ENCODE peak calls at places on chromosomes 6 and 20, in ten cellular contexts. E is stomach, Y is A549, J is IMR-90, L is Peyer's patch, M is breast epithelium, D is HepG2, P is adrenal gland, T is heart left ventricle, I is GM12878. S is an unnamed sample. For H3K4me1, the result is how much of the 10 kb centered on the place peaks cover.

GRCh38 chr6:160462551-160463109 is 114.5 kb downstream of the SLC22A3 start:
- DNase-seq in I (peak), P (no peak), J (peak), M (no peak), L (peak), E (no peak), T (no peak), Y (no peak), D (no peak), S (no peak)

GRCh38 chr6:157891544-157892362 is 68.7 kb downstream of the SNX9 start:
- DNase-seq in L (no peak), P (no peak), I (no peak), T (no peak), M (no peak), J (no peak), E (no peak), Y (no peak), D (no peak), S (no peak)

GRCh38 chr6:36873612-36874011 is 991 bp downstream of the PPIL1 start:
- DNase-seq in E (no peak), J (no peak), Y (peak), T (no peak), I (no peak), M (no peak), L (no peak), P (no peak), D (peak), S (no peak)

GRCh38 chr6:35686873-35687557 is 1.7 kb downstream of the FKBP5 start:
- DNase-seq in J (no peak), T (no peak), P (no peak), D (no peak), L (no peak), I (no peak), E (no peak), M (no peak), Y (no peak), S (no peak)

GRCh38 chr6:52399511-52400315 is 20.4 kb upstream of the EFHC1 start:
- DNase-seq in L (peak), T (no peak), I (no peak), Y (no peak), E (no peak), D (peak), M (no peak), J (peak), P (peak), S (no peak)

GRCh38 chr20:53216856-53217576 is 244.9 kb downstream of the TSHZ2 start:
- DNase-seq in E (peak), Y (peak), J (no peak), T (peak), M (peak), L (peak), I (no peak), D (peak), P (peak), S (peak)

GRCh38 chr6:42690872-42691271 is 31.5 kb downstream of the PRPH2 start:
- DNase-seq in E (no peak), I (no peak), M (no peak), T (no peak), Y (no peak), P (no peak), L (no peak), J (no peak), D (no peak), S (no peak)

GRCh38 chr6:75830959-75831885 is 82.2 kb downstream of the MYO6 start:
- DNase-seq in D (no peak), P (no peak), L (no peak), E (no peak), Y (no peak), I (peak), M (no peak), T (no peak), J (peak), S (no peak)

GRCh38 chr6:150690681-150691080 is 91.0 kb downstream of the PLEKHG1 start:
- DNase-seq in J (no peak), T (no peak), L (no peak), E (no peak), I (no peak), Y (no peak), P (no peak), M (no peak), D (no peak), S (no peak)

GRCh38 chr6:125714431-125715090 is 34.9 kb upstream of the HEY2 start:
- DNase-seq in P (no peak), I (peak), Y (no peak), E (no peak), M (no peak), D (no peak), L (no peak), J (no peak), T (no peak), S (no peak)

GRCh38 chr20:54199283-54199682 is 8.6 kb upstream of the PFDN4 start:
- DNase-seq in I (no peak), E (no peak), P (no peak), J (no peak), T (no peak), D (no peak), Y (no peak), L (no peak), M (no peak), S (no peak)

GRCh38 chr6:138847884-138848283 is 52.0 kb downstream of the ECT2L start:
- DNase-seq in L (no peak), T (no peak), J (peak), E (no peak), Y (no peak), I (no peak), M (no peak), D (no peak), P (no peak), S (no peak)

GRCh38 chr6:109299695-109300564 is 82.3 kb downstream of the CD164 start:
- DNase-seq in I (no peak), M (no peak), E (peak), D (no peak), L (no peak), J (no peak), Y (no peak), P (no peak), T (peak), S (no peak)

GRCh38 chr6:42210551-42210950 is 7.1 kb downstream of the MRPS10 start:
- DNase-seq in M (no peak), I (no peak), E (no peak), D (no peak), P (no peak), Y (no peak), J (no peak), T (no peak), L (no peak), S (no peak)

GRCh38 chr6:16540804-16541752 is 220.2 kb downstream of the ATXN1 start:
- DNase-seq in J (no peak), P (peak), I (no peak), Y (no peak), D (no peak), M (no peak), T (no peak), L (no peak), E (no peak), S (no peak)

GRCh38 chr6:136709429-136709828 is 82.8 kb downstream of the MAP3K5 start:
- DNase-seq in J (no peak), L (no peak), D (no peak), I (no peak), T (no peak), M (no peak), P (no peak), Y (no peak), E (no peak), S (no peak)

GRCh38 chr6:26457407-26457795 is 354 bp upstream of the BTN2A1 start:
- DNase-seq in Y (peak), P (peak), J (no peak), L (no peak), E (no peak), I (no peak), M (no peak), D (no peak), T (peak), S (no peak)

GRCh38 chr6:36713846-36714245 is 16.2 kb downstream of the RAB44 start:
- DNase-seq in J (no peak), L (no peak), E (no peak), I (no peak), M (no peak), Y (no peak), D (no peak), T (no peak), P (no peak), S (peak)

GRCh38 chr6:143973097-143973979 is 34.7 kb downstream of the PLAGL1 start:
- DNase-seq in T (no peak), E (no peak), D (peak), Y (no peak), L (no peak), M (no peak), I (no peak), P (no peak), J (no peak), S (no peak)

GRCh38 chr20:36885355-36885754 is 9.4 kb downstream of the TLDC2 start:
- DNase-seq in T (no peak), J (no peak), P (no peak), L (no peak), E (no peak), D (no peak), Y (peak), I (no peak), M (no peak), S (no peak)

GRCh38 chr6:161415302-161415855 is 141.5 kb upstream of the AGPAT4 start:
- DNase-seq in M (no peak), D (no peak), P (no peak), T (no peak), Y (no peak), I (no peak), L (no peak), E (no peak), J (no peak), S (peak)

GRCh38 chr6:15389759-15390723 is 144.2 kb downstream of the JARID2 start:
- DNase-seq in L (no peak), M (no peak), E (no peak), D (peak), T (no peak), I (peak), J (peak), Y (peak), P (no peak), S (no peak)

GRCh38 chr6:2921520-2922115 is 18.5 kb upstream of the SERPINB9 start:
- DNase-seq in M (no peak), Y (no peak), D (no peak), P (no peak), L (peak), T (no peak), I (no peak), E (peak), J (no peak), S (no peak)

GRCh38 chr6:131954775-131955107 is 3.6 kb upstream of the CCN2 start:
- DNase-seq in I (no peak), L (peak), J (peak), E (peak), D (peak), T (peak), P (peak), Y (peak), M (peak), S (no peak)

GRCh38 chr6:160240691-160241084 is 17.9 kb downstream of the SLC22A2 start:
- DNase-seq in I (no peak), P (no peak), T (no peak), J (no peak), Y (no peak), L (no peak), D (no peak), M (no peak), E (no peak), S (no peak)

GRCh38 chr6:157339432-157339831 is 16.1 kb upstream of the TMEM242 start:
- DNase-seq in L (no peak), T (no peak), P (no peak), Y (no peak), D (no peak), E (no peak), M (no peak), J (no peak), I (no peak), S (no peak)

GRCh38 chr6:112802154-112802553 is 455.0 kb downstream of the RFPL4B start:
- DNase-seq in I (no peak), T (no peak), Y (no peak), L (no peak), J (peak), M (no peak), D (no peak), E (no peak), P (no peak), S (no peak)

GRCh38 chr6:30720738-30721197 is 616 bp downstream of the TUBB start:
- DNase-seq in I (no peak), J (peak), L (peak), T (peak), P (peak), M (peak), Y (no peak), E (peak), D (peak), S (peak)

GRCh38 chr6:126123226-126123625 is 136.9 kb downstream of the TRMT11 start:
- DNase-seq in J (peak), L (no peak), E (no peak), M (no peak), I (no peak), Y (no peak), D (no peak), T (no peak), P (peak), S (no peak)

GRCh38 chr20:58175836-58176235 is 52.6 kb downstream of the ANKRD60 start:
- DNase-seq in D (no peak), J (no peak), E (no peak), Y (no peak), T (no peak), M (no peak), L (no peak), I (no peak), P (no peak), S (no peak)

GRCh38 chr20:58179083-58179431 is 49.4 kb downstream of the ANKRD60 start:
- DNase-seq in E (no peak), T (no peak), D (no peak), L (no peak), P (no peak), Y (no peak), J (no peak), I (no peak), M (no peak), S (no peak)

GRCh38 chr20:58182521-58183140 is 45.8 kb downstream of the ANKRD60 start:
- DNase-seq in D (no peak), E (no peak), L (no peak), P (no peak), I (no peak), T (no peak), Y (no peak), J (no peak), M (no peak), S (no peak)

GRCh38 chr20:58177799-58178198 is 50.7 kb downstream of the ANKRD60 start:
- DNase-seq in Y (no peak), P (no peak), T (no peak), L (no peak), E (no peak), I (no peak), M (no peak), D (no peak), J (no peak), S (no peak)

DNA sequence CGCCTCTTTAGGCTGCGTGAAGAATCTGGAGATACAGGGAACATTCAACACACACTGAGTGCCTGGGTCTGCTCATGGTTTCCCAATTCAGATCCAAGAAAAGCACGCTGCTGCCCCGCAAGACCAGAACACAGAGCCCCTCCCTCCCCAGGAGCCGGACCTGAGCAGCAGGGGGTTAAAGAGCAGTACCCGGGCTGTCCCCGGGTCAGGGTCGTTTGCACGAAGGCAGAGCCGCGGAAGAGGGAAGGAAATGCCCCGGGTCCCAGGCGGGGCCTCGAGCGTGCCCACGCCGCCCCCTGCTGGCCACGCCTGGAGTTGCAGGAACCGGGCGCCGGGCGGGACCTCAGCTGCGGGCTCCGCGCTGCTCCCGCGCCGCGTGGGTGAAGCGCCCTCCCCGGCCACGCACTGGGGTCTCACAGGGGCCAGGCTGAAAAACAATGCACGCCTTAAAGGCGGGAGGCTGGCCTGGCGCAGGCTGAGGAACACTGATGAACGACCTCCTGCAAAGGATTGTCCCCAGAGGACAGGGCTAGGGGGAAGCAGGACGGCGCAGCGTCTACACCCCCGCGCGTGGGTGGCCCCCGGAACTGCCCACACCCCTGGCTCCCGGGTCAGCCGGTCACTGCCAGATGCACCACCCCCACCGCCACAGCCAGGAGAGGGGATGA is 48.9 kb downstream of the ANKRD60 start:
- DNase-seq in Y (peak), P (peak), I (no peak), L (peak), J (no peak), E (peak), T (peak), M (no peak), D (peak), S (peak)
- H3K4me3 ChIP-seq in Y (peak), P (no peak), I (no peak), L (no peak), J (peak), E (peak), T (no peak), M (peak), D (peak), S (peak)

DNA sequence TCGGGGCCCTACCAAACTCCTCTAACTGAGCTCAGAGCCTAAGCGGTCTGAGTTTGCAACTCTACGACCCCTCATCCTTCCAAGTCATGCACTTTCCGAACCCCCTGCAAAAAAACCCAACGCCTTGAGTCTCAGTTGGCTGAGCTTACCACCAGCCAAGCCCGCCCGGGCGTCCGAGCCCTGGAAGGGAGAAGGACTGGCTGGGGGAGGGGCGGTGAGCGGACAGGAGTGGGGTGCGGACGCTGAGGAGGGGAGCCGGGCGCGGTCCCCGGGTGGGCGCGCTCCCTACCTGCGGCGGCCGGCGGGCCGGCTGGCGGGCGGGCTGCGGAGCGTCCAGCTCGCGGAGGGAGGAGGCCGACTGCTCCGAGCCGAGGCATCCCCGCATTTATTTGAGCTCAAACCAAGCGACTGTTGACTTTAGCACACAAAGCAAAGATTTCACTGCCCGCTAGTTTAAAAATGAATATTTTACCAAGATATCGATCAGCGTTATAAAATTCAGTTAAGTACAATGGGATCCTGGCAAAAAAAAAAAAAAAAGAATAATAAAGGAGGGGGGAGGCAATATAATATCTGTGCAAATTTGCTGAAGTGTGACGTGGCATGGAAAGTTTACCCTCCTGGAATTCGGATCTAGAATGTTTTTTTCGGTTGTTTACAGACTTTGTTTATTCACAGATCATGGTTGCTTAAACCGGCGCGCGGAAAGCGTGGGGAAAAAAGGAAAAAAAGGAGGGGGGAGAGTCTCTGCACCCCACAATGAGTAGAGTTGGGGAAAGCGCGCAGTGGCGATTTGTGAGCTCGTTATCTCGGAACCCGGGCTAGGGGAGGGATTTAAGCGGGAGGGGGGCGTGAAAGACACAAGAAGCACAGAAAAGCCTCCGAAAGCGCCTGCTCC is 5.9 kb downstream of the FOXA2 start:
- DNase-seq in E (peak), I (no peak), J (no peak), P (no peak), L (no peak), M (no peak), T (no peak), D (peak), Y (no peak), S (no peak)
- TF ChIP-seq POLR2A in E (no peak), I (no peak), J (no peak), P (no peak), L (no peak), M (no peak), T (no peak), D (peak), Y (no peak), S (no peak)

DNA sequence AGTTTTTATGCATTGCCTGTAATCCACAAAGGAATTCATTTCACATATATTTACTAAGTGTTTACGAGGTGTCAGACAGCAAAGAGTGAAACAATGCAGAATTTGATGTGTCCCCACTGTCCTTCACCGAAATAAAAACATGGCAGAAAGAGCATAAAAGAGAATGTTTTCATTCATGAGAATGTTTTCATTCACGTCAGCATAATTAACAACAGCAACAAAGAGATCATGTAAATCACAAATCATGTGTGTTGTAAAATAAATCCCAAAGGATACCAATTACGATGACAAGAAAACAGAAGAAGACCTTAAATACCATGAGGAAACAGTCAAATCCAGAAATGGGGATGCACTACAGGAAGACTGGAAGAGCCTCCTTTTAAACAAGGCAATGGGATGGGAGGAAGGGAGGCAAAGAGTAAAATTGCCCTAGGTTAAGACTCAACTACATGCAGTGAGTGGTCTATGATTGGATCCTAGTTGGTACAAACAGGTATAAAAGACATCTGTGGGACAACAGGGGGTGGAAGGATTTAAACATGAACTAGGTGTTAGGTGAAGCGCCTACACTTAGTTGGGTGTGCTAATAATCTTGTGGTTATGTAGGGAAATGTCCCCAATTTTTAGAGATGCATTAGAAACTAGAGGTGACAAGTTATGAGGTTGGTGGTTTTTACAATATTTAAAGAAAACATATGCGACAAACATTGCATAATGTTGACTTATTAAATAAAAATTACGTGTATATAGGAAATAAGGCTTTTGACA is 1.5 kb downstream of the ZSCAN31 start:
- DNase-seq in E (no peak), I (no peak), L (no peak), T (no peak), M (no peak), P (no peak), Y (no peak), J (no peak), D (no peak), S (no peak)
- H3K4me1 ChIP-seq in E (under half), I (under half), L (under half), T (under half), M (under half), P (under half), Y (under half), J (under half), D (under half), S (under half)

GRCh38 chr6:117919775-117920492 is 12.9 kb downstream of the SLC35F1 start:
- DNase-seq in E (peak), J (no peak), D (no peak), I (no peak), L (no peak), P (peak), M (no peak), T (peak), Y (no peak), S (peak)
- H3K4me3 ChIP-seq in E (peak), J (no peak), D (peak), I (no peak), L (no peak), P (no peak), M (peak), T (peak), Y (no peak), S (no peak)